ENCODE peak calls at places on chromosomes 11 and 22, in four cellular contexts. D is epithelial cell of proximal tubule, I is neural crest cell, T is bronchial epithelial cell. F is an unnamed sample.

GRCh38 chr11:76644591-76644990 is 26.0 kb downstream of the LRRC32 start:
- DNase-seq in D (no peak), I (no peak), T (peak), F (no peak)

GRCh38 chr22:25933158-25933788 is 191.3 kb downstream of the MYO18B start:
- DNase-seq in D (no peak), I (no peak), T (no peak), F (no peak)

GRCh38 chr22:39800790-39801540 is 92.6 kb downstream of the ENTHD1 start:
- DNase-seq in D (no peak), I (no peak), T (no peak), F (no peak)

GRCh38 chr22:44574581-44575343 is 76.7 kb upstream of the RTL6 start:
- DNase-seq in D (no peak), I (no peak), T (no peak), F (no peak)

GRCh38 chr11:48033918-48034341 is 53.6 kb downstream of the PTPRJ start:
- DNase-seq in D (no peak), I (no peak), T (no peak), F (no peak)

GRCh38 chr11:7869467-7869866 is 61.6 kb downstream of the OR10A6 start:
- DNase-seq in D (no peak), I (no peak), T (no peak), F (no peak)

GRCh38 chr11:83047515-83048225 is 24.0 kb downstream of the RAB30 start:
- DNase-seq in D (no peak), I (no peak), T (no peak), F (no peak)

GRCh38 chr11:115606223-115607220 is 102.3 kb upstream of the CADM1 start:
- DNase-seq in D (no peak), I (no peak), T (no peak), F (no peak)

GRCh38 chr22:24954856-24955255 is 2.3 kb downstream of the KIAA1671 start:
- DNase-seq in D (no peak), I (no peak), T (no peak), F (no peak)

GRCh38 chr22:42303304-42304020 is 33.0 kb upstream of the TCF20 start:
- DNase-seq in D (no peak), I (no peak), T (no peak), F (no peak)

GRCh38 chr22:39943366-39943765 is 16.8 kb upstream of the TMA7B start:
- DNase-seq in D (no peak), I (no peak), T (no peak), F (peak)

GRCh38 chr11:16777576-16777975 is 39.1 kb downstream of the C11orf58 start:
- DNase-seq in D (no peak), I (no peak), T (no peak), F (no peak)

GRCh38 chr22:46028069-46028991 is 51.4 kb upstream of the WNT7B start:
- DNase-seq in D (no peak), I (no peak), T (no peak), F (no peak)

GRCh38 chr11:69014936-69015549 is 2.0 kb upstream of the MRGPRF start:
- DNase-seq in D (no peak), I (no peak), T (no peak), F (no peak)

GRCh38 chr11:34250732-34251639 is 106.8 kb downstream of the ABTB2 start:
- DNase-seq in D (no peak), I (peak), T (peak), F (peak)

GRCh38 chr22:19287889-19288288 is 3.6 kb downstream of the CLTCL1 start:
- DNase-seq in D (no peak), I (no peak), T (peak), F (no peak)

GRCh38 chr11:132022718-132023117 is 652.3 kb downstream of the NTM start:
- DNase-seq in D (no peak), I (no peak), T (no peak), F (no peak)

GRCh38 chr11:68844376-68844775 is 2.7 kb upstream of the CPT1A start:
- DNase-seq in D (no peak), I (no peak), T (no peak), F (no peak)

GRCh38 chr11:81655351-81655750 is 1078.3 kb downstream of the FAM181B start:
- DNase-seq in D (no peak), I (no peak), T (no peak), F (no peak)

GRCh38 chr22:40818747-40819662 is at the start of gene SLC25A17:
- DNase-seq in D (no peak), I (peak), T (peak), F (peak)

GRCh38 chr11:100942016-100942415 is 187.6 kb downstream of the PGR start:
- DNase-seq in D (no peak), I (no peak), T (peak), F (no peak)

GRCh38 chr11:86797133-86797532 is 3.2 kb upstream of the PRSS23 start:
- DNase-seq in D (no peak), I (no peak), T (no peak), F (no peak)

GRCh38 chr11:94112182-94112960 is 16.3 kb upstream of the PANX1 start:
- DNase-seq in D (no peak), I (no peak), T (peak), F (no peak)

GRCh38 chr11:73141309-73142127 is 600 bp downstream of the FCHSD2 start:
- DNase-seq in D (no peak), I (peak), T (peak), F (peak)

GRCh38 chr22:39176067-39176621 is 23.7 kb upstream of the CBX7 start:
- DNase-seq in D (no peak), I (no peak), T (no peak), F (peak)

GRCh38 chr11:103862049-103862826 is 174.2 kb upstream of the DDI1 start:
- DNase-seq in D (no peak), I (no peak), T (no peak), F (peak)

GRCh38 chr11:33893711-33894401 is 2.0 kb upstream of the LMO2 start:
- DNase-seq in D (no peak), I (no peak), T (no peak), F (no peak)

GRCh38 chr11:130725417-130726233 is 190.7 kb downstream of the SNX19 start:
- DNase-seq in D (no peak), I (no peak), T (peak), F (no peak)

GRCh38 chr11:6307879-6308278 is 12.4 kb downstream of the CAVIN3 start:
- DNase-seq in D (no peak), I (no peak), T (peak), F (no peak)

GRCh38 chr22:27726344-27726725 is 75.2 kb downstream of the MN1 start:
- DNase-seq in D (no peak), I (no peak), T (no peak), F (no peak)

GRCh38 chr11:13465909-13466371 is 2.9 kb upstream of the BTBD10 start:
- DNase-seq in D (no peak), I (no peak), T (peak), F (no peak)

GRCh38 chr11:70732493-70733206 is 334.3 kb downstream of the CTTN start:
- DNase-seq in D (no peak), I (no peak), T (no peak), F (no peak)

GRCh38 chr22:48161354-48161753 is 1398.9 kb downstream of the TBC1D22A start:
- DNase-seq in D (no peak), I (no peak), T (no peak), F (no peak)

GRCh38 chr11:17488563-17488962 is 11.9 kb upstream of the ABCC8 start:
- DNase-seq in D (no peak), I (no peak), T (no peak), F (no peak)

GRCh38 chr11:47201015-47201414 is 13.8 kb upstream of the DDB2 start:
- DNase-seq in D (no peak), I (no peak), T (no peak), F (no peak)

GRCh38 chr11:36365937-36366336 is 69.8 kb downstream of the PRR5L start:
- DNase-seq in D (no peak), I (no peak), T (no peak), F (no peak)

GRCh38 chr11:82046778-82047177 is 686.9 kb downstream of the FAM181B start:
- DNase-seq in D (peak), I (no peak), T (no peak), F (no peak)

GRCh38 chr22:45867118-45867905 is 109.7 kb downstream of the WNT7B start:
- DNase-seq in D (no peak), I (peak), T (no peak), F (peak)

GRCh38 chr11:107696140-107696539 is 15.7 kb downstream of the SLN start:
- DNase-seq in D (peak), I (no peak), T (peak), F (no peak)

DNA sequence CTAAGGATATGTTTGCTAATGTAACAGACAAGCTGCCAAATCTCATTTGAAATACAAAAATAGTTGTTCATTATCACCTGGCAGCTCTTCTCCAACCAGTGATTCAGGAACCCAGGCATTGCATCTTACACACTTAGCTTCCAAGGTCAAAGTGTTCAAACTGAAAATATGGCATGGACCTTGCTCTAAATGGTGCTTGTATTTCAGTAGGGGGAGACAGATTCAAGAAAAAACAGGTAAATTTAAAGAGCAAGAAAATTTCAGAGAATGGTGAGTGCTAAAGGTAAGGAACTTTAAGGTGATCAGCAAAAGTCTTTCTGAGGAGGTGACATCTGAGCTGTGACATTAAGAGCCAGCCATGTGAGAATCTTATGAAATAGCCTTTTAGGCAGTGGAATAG is 82.8 kb upstream of the E2F8 start:
- DNase-seq in D (no peak), I (no peak), T (peak), F (no peak)
- TF ChIP-seq CTCF in D (peak), I (no peak), T (no peak), F (no peak)

DNA sequence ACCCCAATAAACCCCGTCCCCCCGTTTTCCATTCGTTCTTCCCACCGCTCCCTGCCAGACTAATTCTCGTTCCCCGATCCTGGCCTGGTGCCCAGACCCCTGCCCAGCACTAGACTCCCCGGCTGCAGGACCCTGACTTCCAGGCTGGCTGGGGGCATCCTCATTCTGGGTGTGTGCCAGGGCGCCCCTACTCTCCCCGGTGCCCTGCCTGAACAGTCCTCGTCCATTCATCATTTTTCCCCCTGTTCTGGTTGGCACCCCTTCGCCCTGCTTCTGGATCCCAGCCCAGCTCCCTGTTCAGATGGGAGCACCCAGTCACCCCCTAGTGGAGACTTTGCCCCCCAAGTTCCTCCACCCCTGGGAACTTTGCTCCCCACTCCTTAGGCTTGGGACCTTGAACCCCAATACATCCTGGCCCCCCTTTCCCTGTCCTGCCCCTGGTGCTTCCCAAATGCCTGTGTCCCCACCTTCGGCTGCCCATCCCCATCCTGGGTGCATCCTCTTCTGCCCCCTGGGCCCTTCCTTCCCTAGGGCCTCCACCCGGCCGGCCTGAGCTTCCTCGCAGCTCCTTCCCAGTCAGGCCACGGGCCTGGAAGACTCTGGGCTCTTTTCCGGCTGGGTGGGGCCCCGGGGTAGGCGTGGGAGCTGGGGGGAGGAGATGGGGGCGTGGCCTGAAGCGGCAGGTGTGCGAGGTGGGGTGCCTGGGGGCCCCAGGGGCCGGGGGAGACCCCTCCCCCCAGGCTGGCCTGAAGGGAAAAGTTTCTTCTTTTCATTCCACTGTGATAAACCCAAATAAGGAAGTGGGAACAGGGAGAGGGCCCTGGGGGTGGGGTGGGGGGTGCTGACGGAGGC is 882 bp downstream of the PLCB3 start:
- DNase-seq in D (no peak), I (no peak), T (peak), F (no peak)
- TF ChIP-seq CTCF in D (peak), I (peak), T (peak), F (no peak)

GRCh38 chr11:64520013-64520412 is 71.0 kb upstream of the SLC22A12 start:
- DNase-seq in D (no peak), I (no peak), T (no peak), F (no peak)
- TF ChIP-seq CTCF in D (no peak), I (no peak), T (no peak), F (no peak)

DNA sequence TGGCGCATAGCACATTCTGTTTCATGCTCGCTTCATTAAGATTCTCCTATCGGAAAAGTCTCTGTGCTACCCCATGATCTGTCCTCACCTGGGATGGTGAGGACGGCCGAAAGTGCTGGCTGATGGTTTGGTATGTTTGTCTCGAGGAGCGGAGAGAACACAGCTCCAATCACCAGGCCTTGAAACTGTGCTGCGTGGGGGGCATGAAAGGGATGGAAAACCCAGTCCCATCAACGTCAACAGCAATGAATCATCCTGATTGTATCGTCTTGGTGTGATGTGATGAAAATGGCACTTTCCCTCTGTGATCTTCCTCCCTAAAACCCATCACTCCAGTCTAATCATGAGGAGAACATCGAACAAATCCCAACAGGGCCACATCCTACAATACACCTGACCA is 8.4 kb downstream of the FXYD6 start:
- DNase-seq in D (no peak), I (no peak), T (no peak), F (no peak)
- TF ChIP-seq CTCF in D (no peak), I (no peak), T (no peak), F (no peak)

GRCh38 chr11:57513911-57514537 is 1.5 kb downstream of the SLC43A1 start:
- DNase-seq in D (no peak), I (peak), T (no peak), F (peak)

GRCh38 chr11:57516061-57516443 is 550 bp upstream of the SLC43A1 start:
- DNase-seq in D (no peak), I (no peak), T (no peak), F (no peak)

GRCh38 chr11:57513446-57513795 is 2.1 kb downstream of the SLC43A1 start:
- DNase-seq in D (no peak), I (no peak), T (no peak), F (no peak)

GRCh38 chr11:57514538-57515331 is 767 bp downstream of the SLC43A1 start:
- DNase-seq in D (no peak), I (peak), T (no peak), F (peak)

GRCh38 chr11:57515332-57516060 is at the start of gene SLC43A1:
- DNase-seq in D (no peak), I (peak), T (no peak), F (peak)
- TF ChIP-seq CTCF in D (peak), I (no peak), T (no peak), F (no peak)

GRCh38 chr22:17891427-17892167 is 117.3 kb upstream of the BID start:
- DNase-seq in D (no peak), I (no peak), T (no peak), F (peak)
- TF ChIP-seq CTCF in D (peak), I (peak), T (peak), F (no peak)

GRCh38 chr11:125263268-125263790 is 98.8 kb downstream of the PKNOX2 start:
- DNase-seq in D (no peak), I (peak), T (no peak), F (peak)
- TF ChIP-seq CTCF in D (no peak), I (no peak), T (no peak), F (no peak)

F was measured in nephron progenitor cell.